ENCODE peak calls at places on chromosome X, in six cellular contexts. I is fibroblast of lung, B is tibial nerve, N is spleen, T is cardiac muscle cell, S is stomach. X is an unnamed sample.
A peak's percentile ranks its signal among the peaks of the same experiment; 100 is the strongest.

GRCh38 chrX:118536687-118537461 is 41.3 kb downstream of the DOCK11 start:
- DNase-seq in I (peak; percentile 48), B (no peak), N (no peak), T (peak; percentile 61), S (no peak), X (no peak)

GRCh38 chrX:63506320-63506719 is 155.2 kb upstream of the SPIN4 start:
- DNase-seq in I (peak; percentile 39), B (no peak), N (no peak), T (peak; percentile 62), S (no peak), X (peak; percentile 21)

GRCh38 chrX:15849555-15849954 is 5.1 kb downstream of the AP1S2 start:
- DNase-seq in I (no peak), B (no peak), N (no peak), T (peak; percentile 17), S (no peak), X (no peak)

GRCh38 chrX:18101087-18101486 is 119.6 kb downstream of the BEND2 start:
- DNase-seq in I (no peak), B (no peak), N (no peak), T (no peak), S (no peak), X (no peak)

GRCh38 chrX:9131066-9131465 is 97.1 kb upstream of the FAM9B start:
- DNase-seq in I (no peak), B (no peak), N (no peak), T (no peak), S (no peak), X (peak; percentile 33)

GRCh38 chrX:21932277-21932996 is 8.1 kb upstream of the SMS start:
- DNase-seq in I (peak; percentile 94), B (no peak), N (no peak), T (peak; percentile 87), S (no peak), X (peak; percentile 62)

GRCh38 chrX:49627030-49627777 is 28.4 kb downstream of the GAGE1 start:
- DNase-seq in I (no peak), B (no peak), N (no peak), T (peak; percentile 9), S (no peak), X (peak; percentile 4)

GRCh38 chrX:41449615-41450014 is 2.5 kb downstream of the NYX start:
- DNase-seq in I (peak; percentile 46), B (no peak), N (no peak), T (no peak), S (no peak), X (no peak)

GRCh38 chrX:132615396-132616131 is 126.7 kb upstream of the MBNL3 start:
- DNase-seq in I (peak; percentile 17), B (no peak), N (no peak), T (peak; percentile 58), S (peak; percentile 48), X (peak; percentile 74)

GRCh38 chrX:149871940-149872339 is 9.0 kb upstream of the MAGEA8 start:
- DNase-seq in I (peak; percentile 10), B (no peak), N (peak; percentile 76), T (peak; percentile 10), S (peak; percentile 56), X (no peak)

GRCh38 chrX:23610491-23610890 is 56.8 kb upstream of the PRDX4 start:
- DNase-seq in I (peak; percentile 12), B (no peak), N (no peak), T (no peak), S (no peak), X (peak; percentile 19)

GRCh38 chrX:106726485-106727437 is at the start of gene RNF128:
- DNase-seq in I (peak; percentile 52), B (no peak), N (peak; percentile 66), T (peak; percentile 25), S (peak; percentile 72), X (peak; percentile 23)

GRCh38 chrX:33065415-33065814 is 145.9 kb downstream of the DMD start:
- DNase-seq in I (no peak), B (no peak), N (no peak), T (no peak), S (no peak), X (no peak)

GRCh38 chrX:34437586-34437985 is 219.5 kb downstream of the TMEM47 start:
- DNase-seq in I (no peak), B (no peak), N (no peak), T (no peak), S (no peak), X (no peak)

GRCh38 chrX:15496809-15497208 is 3.7 kb upstream of the PIR start:
- DNase-seq in I (no peak), B (no peak), N (no peak), T (no peak), S (no peak), X (no peak)

GRCh38 chrX:120244735-120245498 is 5.7 kb upstream of the ZBTB33 start:
- DNase-seq in I (peak; percentile 78), B (peak; percentile 65), N (peak; percentile 87), T (peak; percentile 89), S (peak; percentile 77), X (peak; percentile 49)

GRCh38 chrX:30748337-30748960 is 95.2 kb downstream of the GK start:
- DNase-seq in I (no peak), B (no peak), N (no peak), T (no peak), S (no peak), X (no peak)

GRCh38 chrX:1582686-1583437 is 8.5 kb upstream of the AKAP17A start:
- DNase-seq in I (peak; percentile 25), B (no peak), N (no peak), T (peak; percentile 11), S (peak; percentile 25), X (no peak)

GRCh38 chrX:129981752-129982299 is 609 bp upstream of the BCORL1 start:
- DNase-seq in I (no peak), B (no peak), N (no peak), T (no peak), S (no peak), X (no peak)

GRCh38 chrX:22742174-22742573 is 257.6 kb upstream of the DDX53 start:
- DNase-seq in I (peak; percentile 69), B (no peak), N (no peak), T (peak; percentile 61), S (no peak), X (peak; percentile 25)

GRCh38 chrX:45771560-45772340 is 571.1 kb upstream of the DIPK2B start:
- DNase-seq in I (peak; percentile 74), B (no peak), N (peak; percentile 86), T (peak; percentile 63), S (peak; percentile 47), X (peak; percentile 60)

GRCh38 chrX:23732704-23733103 is 10.4 kb downstream of the ACOT9 start:
- DNase-seq in I (no peak), B (no peak), N (no peak), T (no peak), S (no peak), X (no peak)

GRCh38 chrX:42691196-42691595 is 86.8 kb downstream of the PPP1R2C start:
- DNase-seq in I (no peak), B (no peak), N (no peak), T (no peak), S (no peak), X (no peak)

GRCh38 chrX:39852496-39852895 is 245.3 kb downstream of the BCOR start:
- DNase-seq in I (no peak), B (no peak), N (no peak), T (no peak), S (no peak), X (no peak)

GRCh38 chrX:39854772-39855747 is 242.7 kb downstream of the BCOR start:
- DNase-seq in I (no peak), B (no peak), N (no peak), T (no peak), S (no peak), X (no peak)

GRCh38 chrX:39855748-39856129 is 242.0 kb downstream of the BCOR start:
- DNase-seq in I (peak; percentile 48), B (no peak), N (no peak), T (peak; percentile 26), S (peak; percentile 54), X (no peak)

GRCh38 chrX:39850630-39851152 is 247.1 kb downstream of the BCOR start:
- DNase-seq in I (peak; percentile 46), B (no peak), N (no peak), T (peak; percentile 54), S (no peak), X (no peak)

DNA sequence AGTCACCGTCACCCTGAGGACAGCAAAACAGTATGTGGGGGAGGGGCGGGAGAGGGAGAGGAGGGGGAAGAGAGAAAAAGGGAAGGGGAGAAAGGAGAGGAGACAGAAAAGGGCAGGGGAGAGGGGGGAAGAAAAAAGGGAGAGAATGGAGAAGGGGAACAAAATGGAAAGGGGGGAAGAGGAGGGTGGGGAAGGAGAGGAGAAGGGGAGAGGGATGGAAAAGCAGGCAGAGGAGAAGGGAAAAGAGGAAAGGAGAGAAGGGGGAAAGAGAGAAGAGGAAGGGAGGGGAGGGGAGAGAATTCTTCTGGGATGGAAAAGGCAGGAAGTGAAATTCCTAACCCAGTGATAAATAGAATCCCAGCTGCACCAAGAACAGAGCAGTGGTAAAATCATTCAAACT is 244.3 kb downstream of the BCOR start:
- DNase-seq in I (no peak), B (no peak), N (no peak), T (no peak), S (no peak), X (no peak)
- H3K4me1 ChIP-seq in I (no peaks in the 10 kb centered on the region), B (no peaks in the 10 kb centered on the region), N (peaks cover 35% of the 10 kb centered on the region), T (peaks cover 40% of the 10 kb centered on the region), S (peaks cover 13% of the 10 kb centered on the region), X (no peaks in the 10 kb centered on the region)

GRCh38 chrX:43953218-43953617 is 20.0 kb downstream of the NDP start:
- DNase-seq in I (peak; percentile 85), B (no peak), N (no peak), T (no peak), S (no peak), X (no peak)

DNA sequence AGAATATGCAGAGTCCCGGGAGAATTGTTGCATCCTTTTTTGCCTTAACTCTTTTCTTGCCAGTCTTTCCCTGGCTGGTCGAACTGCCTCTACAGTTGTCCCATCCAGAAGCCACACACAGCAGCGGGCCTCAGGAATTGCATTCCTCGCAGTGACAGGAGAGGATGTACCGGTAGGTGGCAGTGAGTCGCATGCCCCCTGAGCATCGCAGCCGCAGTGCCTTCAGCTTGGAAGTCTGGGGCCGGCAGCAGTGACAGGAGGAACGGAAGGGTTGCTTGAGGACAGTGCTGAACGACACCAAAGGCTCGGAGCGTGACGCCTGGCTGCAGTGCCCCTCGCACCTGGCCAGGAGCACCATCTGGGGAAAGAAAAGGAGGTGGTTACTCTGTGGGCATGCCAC is 23.5 kb downstream of the NDP start:
- DNase-seq in I (no peak), B (no peak), N (peak; percentile 77), T (no peak), S (no peak), X (no peak)
- TF ChIP-seq CTCF in I (no peak), B (peak; percentile 46), N (peak; percentile 17), T (peak; percentile 32), S (peak; percentile 11), X (peak; percentile 49)

GRCh38 chrX:109760922-109761250 is 27.8 kb upstream of the ACSL4 start:
- DNase-seq in I (no peak), B (no peak), N (no peak), T (no peak), S (no peak), X (no peak)

GRCh38 chrX:109760241-109760921 is 27.3 kb upstream of the ACSL4 start:
- DNase-seq in I (no peak), B (no peak), N (no peak), T (no peak), S (no peak), X (no peak)
- H3K27me3 ChIP-seq in I (no peaks in the 10 kb centered on the region), B (no peaks in the 10 kb centered on the region), N (peaks cover 6% of the 10 kb centered on the region), T (no peaks in the 10 kb centered on the region), S (no peaks in the 10 kb centered on the region), X (no peaks in the 10 kb centered on the region)

DNA sequence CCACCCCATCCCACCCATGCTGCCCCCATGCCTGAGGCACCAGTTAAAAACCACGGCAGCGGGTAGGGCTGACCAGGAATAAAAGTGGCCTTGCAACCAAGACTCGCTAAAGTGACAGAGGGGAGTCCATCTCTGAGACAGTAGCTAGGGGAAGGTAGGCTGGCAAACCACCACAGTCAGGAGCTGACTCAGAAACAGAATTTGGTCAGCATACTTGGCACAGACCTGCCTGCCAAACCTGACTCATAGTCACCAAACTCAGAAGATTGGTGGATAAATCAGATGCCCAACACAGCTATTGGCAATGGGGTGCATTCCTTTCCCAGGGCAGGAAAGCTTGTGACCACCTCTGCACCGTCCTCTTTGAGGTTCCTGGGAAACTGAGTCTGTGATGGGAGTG is 193.8 kb downstream of the BCOR start:
- DNase-seq in I (peak; percentile 69), B (no peak), N (no peak), T (peak; percentile 19), S (no peak), X (peak; percentile 40)
- H3K4me1 ChIP-seq in I (peaks cover 12% of the 10 kb centered on the region), B (no peaks in the 10 kb centered on the region), N (peaks cover 14% of the 10 kb centered on the region), T (peaks cover 40% of the 10 kb centered on the region), S (peaks cover 3% of the 10 kb centered on the region), X (peaks cover 9% of the 10 kb centered on the region)

X was measured in foreskin keratinocyte.